ENCODE peak calls at places on chromosomes 12 and 14, in four cellular contexts. G is coronary artery, L is stomach, J is brain microvascular endothelial cell. D is an unnamed sample.

GRCh38 chr12:64077922-64078321 is 144.2 kb downstream of the KICS2 start:
- DNase-seq in G (no peak), L (no peak), J (no peak), D (no peak)

GRCh38 chr12:30753761-30754382 is 879 bp downstream of the CAPRIN2 start:
- DNase-seq in G (no peak), J (peak; percentile 3), L (no peak), D (no peak)

GRCh38 chr12:41250748-41251147 is 62.6 kb downstream of the PDZRN4 start:
- DNase-seq in L (no peak), G (no peak), J (peak; percentile 3), D (no peak)

GRCh38 chr12:64402181-64402580 is 2.0 kb upstream of the XPOT start:
- DNase-seq in G (no peak), L (no peak), J (no peak), D (no peak)

GRCh38 chr12:54173066-54173726 is 15.6 kb downstream of the SMUG1 start:
- DNase-seq in G (no peak), J (no peak), L (peak; percentile 52), D (peak; percentile 67)

GRCh38 chr14:80608563-80608962 is 333.0 kb downstream of the CEP128 start:
- DNase-seq in L (no peak), J (no peak), G (no peak), D (no peak)

GRCh38 chr14:35761922-35762321 is 47.2 kb downstream of the RALGAPA1 start:
- DNase-seq in J (no peak), L (no peak), G (no peak), D (no peak)

GRCh38 chr12:69354172-69354560 is 5.4 kb upstream of the YEATS4 start:
- DNase-seq in J (no peak), G (no peak), L (no peak), D (no peak)

GRCh38 chr12:109767456-109767855 is 53.8 kb downstream of the FAM222A start:
- DNase-seq in G (peak; percentile 21), J (no peak), L (no peak), D (no peak)

GRCh38 chr12:49909826-49910225 is 6.1 kb upstream of the FAIM2 start:
- DNase-seq in L (peak; percentile 77), J (no peak), G (no peak), D (no peak)

GRCh38 chr12:132385923-132386751 is 56.7 kb upstream of the GALNT9 start:
- DNase-seq in G (no peak), J (no peak), L (no peak), D (no peak)

GRCh38 chr12:6226701-6227096 is 26.5 kb downstream of the CD9 start:
- DNase-seq in L (no peak), J (no peak), G (no peak), D (no peak)

GRCh38 chr14:64298773-64299172 is 4.6 kb upstream of the ESR2 start:
- DNase-seq in L (no peak), G (no peak), J (no peak), D (no peak)
- TF ChIP-seq CTCF in L (no peak), G (no peak), J (peak; percentile 11), D (no peak)

GRCh38 chr14:55532645-55533309 is 47.2 kb upstream of the KTN1 start:
- DNase-seq in G (no peak), J (no peak), L (no peak), D (no peak)
- TF ChIP-seq CTCF in G (no peak), J (peak; percentile 46), L (no peak), D (no peak)

DNA sequence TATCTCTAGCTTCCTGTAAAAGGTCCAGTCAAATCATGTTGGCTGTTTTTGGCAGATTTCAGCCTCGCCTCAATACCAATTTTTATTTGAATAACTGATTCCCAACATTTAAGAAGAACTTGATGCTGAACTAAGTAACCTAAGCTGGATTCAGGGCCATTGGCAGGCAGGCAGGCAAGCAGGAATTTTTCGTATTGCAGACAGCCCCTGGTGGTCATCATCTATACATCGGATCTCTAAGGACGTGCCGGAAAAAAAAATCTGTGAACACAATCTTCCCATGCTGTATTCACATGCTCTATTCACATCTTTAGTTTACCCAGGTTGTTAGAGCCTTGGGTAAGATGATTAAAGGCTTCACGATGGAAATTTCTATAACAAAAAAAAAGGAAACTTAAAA is 7.0 kb downstream of the VCPKMT start:
- DNase-seq in L (no peak), J (peak; percentile 31), G (no peak), D (no peak)
- TF ChIP-seq CTCF in L (no peak), J (peak; percentile 70), G (no peak), D (no peak)

GRCh38 chr14:50006141-50006540 is 110.2 kb downstream of the VCPKMT start:
- DNase-seq in J (no peak), L (no peak), G (no peak), D (no peak)

GRCh38 chr14:50001999-50002925 is 109.4 kb downstream of the ARF6 start:
- DNase-seq in L (peak; percentile 34), G (no peak), J (no peak), D (peak; percentile 77)

GRCh38 chr14:50001146-50001998 is 108.5 kb downstream of the ARF6 start:
- DNase-seq in J (peak; percentile 85), L (peak; percentile 75), G (no peak), D (peak; percentile 74)

GRCh38 chr14:50002926-50003212 is 110.0 kb downstream of the ARF6 start:
- DNase-seq in J (peak; percentile 65), G (no peak), L (no peak), D (no peak)

GRCh38 chr14:50003213-50004021 is 110.5 kb downstream of the ARF6 start:
- DNase-seq in G (peak; percentile 89), L (peak; percentile 85), J (peak; percentile 46), D (peak; percentile 91)
- TF ChIP-seq CTCF in G (no peak), L (no peak), J (peak; percentile 12), D (no peak)

DNA sequence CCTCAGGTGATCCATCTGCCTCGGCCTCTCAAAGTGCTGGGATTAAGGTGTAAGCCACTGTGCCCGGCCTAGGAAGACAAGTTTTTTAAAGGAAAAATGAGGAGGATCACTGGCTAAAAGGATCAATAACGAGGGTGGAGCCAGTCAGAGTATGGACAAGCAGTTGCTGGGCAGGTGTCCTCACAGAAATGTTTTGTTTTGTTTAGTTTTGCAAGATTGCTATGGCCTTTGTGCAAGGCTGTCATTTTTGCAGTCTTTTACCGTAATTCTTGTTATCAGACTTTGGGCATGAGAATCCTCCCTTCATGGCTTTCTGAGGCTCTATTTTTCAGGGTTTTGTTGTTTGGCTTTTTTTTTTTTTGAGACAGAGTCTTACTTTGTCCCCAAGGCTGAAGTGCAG is 11.9 kb upstream of the METAP2 start:
- DNase-seq in G (no peak), J (no peak), L (no peak), D (no peak)
- TF ChIP-seq CTCF in G (no peak), J (no peak), L (no peak), D (no peak)

DNA sequence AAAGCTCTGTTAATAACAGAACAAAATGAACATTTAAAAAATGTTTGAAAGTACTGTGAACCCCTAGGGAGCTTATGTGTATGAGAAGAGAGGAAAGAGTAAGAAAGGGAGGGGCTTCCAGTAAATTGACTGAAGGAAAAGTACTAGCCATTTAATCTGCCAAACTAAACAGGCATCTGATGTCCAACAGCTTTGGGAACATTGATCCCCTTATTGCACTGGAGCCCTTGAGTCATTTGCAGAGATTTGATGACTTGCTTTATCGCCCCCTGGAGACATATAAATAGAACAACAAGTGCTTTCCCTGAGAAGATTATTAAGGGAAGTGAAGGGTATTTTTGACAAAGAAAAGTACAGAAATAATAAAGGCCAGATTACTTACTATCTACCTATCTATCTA is 319.3 kb upstream of the NOVA1 start:
- DNase-seq in G (no peak), J (no peak), L (no peak), D (no peak)
- TF ChIP-seq CTCF in G (no peak), J (peak; percentile 46), L (no peak), D (no peak)

GRCh38 chr12:52917800-52918199 is 12.9 kb upstream of the KRT8 start:
- DNase-seq in L (no peak), G (no peak), J (no peak), D (no peak)

GRCh38 chr12:52918351-52918750 is 13.5 kb upstream of the KRT8 start:
- DNase-seq in G (no peak), L (no peak), J (no peak), D (no peak)

GRCh38 chr12:52921488-52922165 is 16.8 kb upstream of the KRT8 start:
- DNase-seq in G (no peak), J (no peak), L (no peak), D (no peak)

GRCh38 chr12:52918784-52919183 is 13.9 kb upstream of the KRT8 start:
- DNase-seq in G (no peak), J (no peak), L (no peak), D (no peak)

GRCh38 chr12:52920937-52921336 is 16.1 kb upstream of the KRT8 start:
- DNase-seq in G (no peak), L (no peak), J (no peak), D (no peak)
- TF ChIP-seq CTCF in G (no peak), L (no peak), J (no peak), D (no peak)